ENCODE peak calls at places on chromosomes 16 and 17, in eight cellular contexts. One of them, this sample, is unnamed.

GRCh38 chr16:69311533-69312388 is 611 bp downstream of the VPS4A start:
- DNase-seq in A549: peak
- DNase-seq in body of pancreas: peak
- DNase-seq in psoas muscle: peak
- DNase-seq in heart right ventricle: no peak
- DNase-seq in tibial artery: peak
- DNase-seq in sigmoid colon: peak
- DNase-seq in A673: peak
- DNase-seq in this sample: peak

GRCh38 chr16:11762431-11762830 is 19.8 kb upstream of the TXNDC11 start:
- DNase-seq in A673: no peak
- DNase-seq in A549: no peak
- DNase-seq in heart right ventricle: no peak
- DNase-seq in tibial artery: no peak
- DNase-seq in sigmoid colon: no peak
- DNase-seq in body of pancreas: no peak
- DNase-seq in psoas muscle: no peak
- DNase-seq in this sample: no peak

GRCh38 chr17:1399366-1399678 is 700 bp downstream of the YWHAE start:
- DNase-seq in tibial artery: no peak
- DNase-seq in A549: no peak
- DNase-seq in A673: no peak
- DNase-seq in body of pancreas: no peak
- DNase-seq in sigmoid colon: no peak
- DNase-seq in heart right ventricle: no peak
- DNase-seq in psoas muscle: no peak
- DNase-seq in this sample: no peak

GRCh38 chr17:55343114-55343513 is 78.4 kb downstream of the HLF start:
- DNase-seq in heart right ventricle: no peak
- DNase-seq in body of pancreas: no peak
- DNase-seq in A673: no peak
- DNase-seq in psoas muscle: no peak
- DNase-seq in sigmoid colon: no peak
- DNase-seq in tibial artery: no peak
- DNase-seq in A549: no peak
- DNase-seq in this sample: no peak

GRCh38 chr17:77696151-77696719 is 262.3 kb upstream of the TNRC6C start:
- DNase-seq in tibial artery: peak
- DNase-seq in A673: no peak
- DNase-seq in heart right ventricle: no peak
- DNase-seq in psoas muscle: no peak
- DNase-seq in A549: no peak
- DNase-seq in body of pancreas: no peak
- DNase-seq in sigmoid colon: no peak
- DNase-seq in this sample: peak

GRCh38 chr16:55480228-55480655 is 1.2 kb downstream of the MMP2 start:
- DNase-seq in tibial artery: peak
- DNase-seq in A673: no peak
- DNase-seq in body of pancreas: peak
- DNase-seq in psoas muscle: peak
- DNase-seq in A549: no peak
- DNase-seq in sigmoid colon: peak
- DNase-seq in heart right ventricle: peak
- DNase-seq in this sample: peak

GRCh38 chr17:50471009-50471905 is 2.6 kb upstream of the CHAD start:
- DNase-seq in sigmoid colon: peak
- DNase-seq in psoas muscle: no peak
- DNase-seq in body of pancreas: no peak
- DNase-seq in heart right ventricle: no peak
- DNase-seq in A673: no peak
- DNase-seq in A549: no peak
- DNase-seq in tibial artery: no peak
- DNase-seq in this sample: no peak

GRCh38 chr16:66167564-66168291 is 198.8 kb upstream of the CDH5 start:
- DNase-seq in A673: peak
- DNase-seq in sigmoid colon: no peak
- DNase-seq in tibial artery: no peak
- DNase-seq in heart right ventricle: no peak
- DNase-seq in A549: no peak
- DNase-seq in psoas muscle: no peak
- DNase-seq in body of pancreas: no peak
- DNase-seq in this sample: peak

GRCh38 chr17:50129303-50129945 is 536 bp downstream of the SAMD14 start:
- DNase-seq in A549: peak
- DNase-seq in body of pancreas: no peak
- DNase-seq in A673: peak
- DNase-seq in sigmoid colon: no peak
- DNase-seq in tibial artery: peak
- DNase-seq in heart right ventricle: no peak
- DNase-seq in psoas muscle: no peak
- DNase-seq in this sample: no peak

GRCh38 chr16:27314161-27314723 is 468 bp downstream of the IL4R start:
- DNase-seq in tibial artery: peak
- DNase-seq in A549: peak
- DNase-seq in sigmoid colon: peak
- DNase-seq in A673: peak
- DNase-seq in psoas muscle: peak
- DNase-seq in body of pancreas: peak
- DNase-seq in heart right ventricle: peak
- DNase-seq in this sample: peak

GRCh38 chr16:17937003-17937402 is 399.5 kb downstream of the NPIPA8 start:
- DNase-seq in tibial artery: no peak
- DNase-seq in body of pancreas: no peak
- DNase-seq in A549: no peak
- DNase-seq in heart right ventricle: no peak
- DNase-seq in A673: no peak
- DNase-seq in sigmoid colon: no peak
- DNase-seq in psoas muscle: no peak
- DNase-seq in this sample: no peak

GRCh38 chr17:82283208-82283749 is 9.8 kb upstream of the CSNK1D start:
- DNase-seq in A673: peak
- DNase-seq in body of pancreas: no peak
- DNase-seq in psoas muscle: no peak
- DNase-seq in A549: peak
- DNase-seq in tibial artery: no peak
- DNase-seq in sigmoid colon: no peak
- DNase-seq in heart right ventricle: no peak
- DNase-seq in this sample: no peak

GRCh38 chr16:72400257-72401078 is 228.5 kb upstream of the PMFBP1 start:
- DNase-seq in heart right ventricle: peak
- DNase-seq in body of pancreas: peak
- DNase-seq in A549: peak
- DNase-seq in A673: peak
- DNase-seq in tibial artery: no peak
- DNase-seq in sigmoid colon: no peak
- DNase-seq in psoas muscle: no peak
- DNase-seq in this sample: no peak

GRCh38 chr17:69769050-69769449 is 306.0 kb upstream of the KCNJ16 start:
- DNase-seq in psoas muscle: no peak
- DNase-seq in A673: no peak
- DNase-seq in A549: no peak
- DNase-seq in body of pancreas: no peak
- DNase-seq in sigmoid colon: no peak
- DNase-seq in tibial artery: no peak
- DNase-seq in heart right ventricle: no peak
- DNase-seq in this sample: no peak

GRCh38 chr17:47078801-47079200 is 99.7 kb upstream of the RPRML start:
- DNase-seq in heart right ventricle: no peak
- DNase-seq in A549: no peak
- DNase-seq in psoas muscle: no peak
- DNase-seq in sigmoid colon: no peak
- DNase-seq in tibial artery: no peak
- DNase-seq in body of pancreas: no peak
- DNase-seq in A673: no peak
- DNase-seq in this sample: no peak

GRCh38 chr17:58121925-58122324 is 26.3 kb upstream of the OR4D1 start:
- DNase-seq in tibial artery: no peak
- DNase-seq in psoas muscle: no peak
- DNase-seq in A549: peak
- DNase-seq in sigmoid colon: no peak
- DNase-seq in body of pancreas: no peak
- DNase-seq in heart right ventricle: no peak
- DNase-seq in A673: peak
- DNase-seq in this sample: no peak

GRCh38 chr17:61352408-61352770 is 47.3 kb upstream of the TBX2 start:
- DNase-seq in body of pancreas: no peak
- DNase-seq in A673: no peak
- DNase-seq in A549: no peak
- DNase-seq in tibial artery: no peak
- DNase-seq in sigmoid colon: no peak
- DNase-seq in heart right ventricle: no peak
- DNase-seq in psoas muscle: no peak
- DNase-seq in this sample: no peak

GRCh38 chr17:66518677-66519076 is 216.3 kb downstream of the PRKCA start:
- DNase-seq in A673: no peak
- DNase-seq in psoas muscle: no peak
- DNase-seq in tibial artery: no peak
- DNase-seq in sigmoid colon: no peak
- DNase-seq in body of pancreas: no peak
- DNase-seq in A549: no peak
- DNase-seq in heart right ventricle: no peak
- DNase-seq in this sample: no peak

GRCh38 chr16:49635591-49636581 is 220.0 kb downstream of the ZNF423 start:
- DNase-seq in heart right ventricle: no peak
- DNase-seq in A549: no peak
- DNase-seq in sigmoid colon: no peak
- DNase-seq in tibial artery: peak
- DNase-seq in A673: no peak
- DNase-seq in psoas muscle: no peak
- DNase-seq in body of pancreas: no peak
- DNase-seq in this sample: peak

GRCh38 chr17:32719702-32720101 is 157.2 kb downstream of the MYO1D start:
- DNase-seq in tibial artery: no peak
- DNase-seq in heart right ventricle: no peak
- DNase-seq in body of pancreas: no peak
- DNase-seq in A673: no peak
- DNase-seq in A549: no peak
- DNase-seq in psoas muscle: no peak
- DNase-seq in sigmoid colon: no peak
- DNase-seq in this sample: no peak

GRCh38 chr17:72117748-72118587 is 2.9 kb upstream of the SOX9 start:
- DNase-seq in body of pancreas: peak
- DNase-seq in psoas muscle: no peak
- DNase-seq in A549: no peak
- DNase-seq in tibial artery: no peak
- DNase-seq in A673: no peak
- DNase-seq in sigmoid colon: no peak
- DNase-seq in heart right ventricle: no peak
- DNase-seq in this sample: no peak

GRCh38 chr17:62794666-62794971 is 13.5 kb downstream of the MARCHF10 start:
- DNase-seq in heart right ventricle: no peak
- DNase-seq in A549: no peak
- DNase-seq in sigmoid colon: no peak
- DNase-seq in body of pancreas: no peak
- DNase-seq in psoas muscle: no peak
- DNase-seq in A673: no peak
- DNase-seq in tibial artery: no peak
- DNase-seq in this sample: no peak
- TF ChIP-seq CTCF in heart right ventricle: no peak
- TF ChIP-seq CTCF in A549: no peak
- TF ChIP-seq CTCF in sigmoid colon: no peak
- TF ChIP-seq CTCF in body of pancreas: no peak
- TF ChIP-seq CTCF in psoas muscle: no peak
- TF ChIP-seq CTCF in A673: no peak
- TF ChIP-seq CTCF in tibial artery: no peak
- TF ChIP-seq CTCF in this sample: no peak

GRCh38 chr17:42407289-42407836 is 15.7 kb downstream of the CAVIN1 start:
- DNase-seq in tibial artery: peak
- DNase-seq in heart right ventricle: peak
- DNase-seq in A549: peak
- DNase-seq in psoas muscle: peak
- DNase-seq in sigmoid colon: peak
- DNase-seq in A673: peak
- DNase-seq in body of pancreas: peak
- DNase-seq in this sample: peak

GRCh38 chr17:42409467-42410351 is 13.3 kb downstream of the CAVIN1 start:
- DNase-seq in A549: peak
- DNase-seq in tibial artery: peak
- DNase-seq in sigmoid colon: peak
- DNase-seq in heart right ventricle: no peak
- DNase-seq in psoas muscle: peak
- DNase-seq in A673: no peak
- DNase-seq in body of pancreas: no peak
- DNase-seq in this sample: peak

GRCh38 chr17:42405963-42406495 is 17.0 kb downstream of the CAVIN1 start:
- DNase-seq in heart right ventricle: peak
- DNase-seq in psoas muscle: peak
- DNase-seq in A673: peak
- DNase-seq in sigmoid colon: peak
- DNase-seq in tibial artery: peak
- DNase-seq in body of pancreas: peak
- DNase-seq in A549: peak
- DNase-seq in this sample: peak

GRCh38 chr17:42406602-42407288 is 16.3 kb downstream of the CAVIN1 start:
- DNase-seq in tibial artery: no peak
- DNase-seq in psoas muscle: no peak
- DNase-seq in heart right ventricle: no peak
- DNase-seq in A673: no peak
- DNase-seq in sigmoid colon: no peak
- DNase-seq in A549: no peak
- DNase-seq in body of pancreas: no peak
- DNase-seq in this sample: no peak

DNA sequence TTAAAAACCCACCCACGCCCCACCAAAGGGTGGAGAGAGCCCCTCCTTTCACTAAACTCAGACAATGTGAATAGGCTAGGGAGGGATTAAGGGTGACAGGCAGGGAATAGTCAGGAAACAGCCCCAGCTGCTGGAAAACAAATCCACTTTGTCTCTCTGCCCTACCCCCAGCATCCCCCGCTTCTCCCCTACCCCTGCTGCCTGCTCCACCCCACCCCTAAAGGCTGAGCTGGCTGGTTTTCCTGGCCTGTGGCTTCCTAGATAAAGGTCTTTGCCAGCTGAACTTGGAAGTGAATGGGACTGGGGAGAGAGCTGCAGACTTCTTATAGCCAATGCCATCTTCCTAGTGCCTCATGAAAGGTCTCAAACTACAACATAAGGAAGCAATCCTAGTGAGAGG is 15.0 kb downstream of the CAVIN1 start:
- DNase-seq in A549: no peak
- DNase-seq in body of pancreas: no peak
- DNase-seq in A673: peak
- DNase-seq in heart right ventricle: peak
- DNase-seq in sigmoid colon: no peak
- DNase-seq in tibial artery: no peak
- DNase-seq in psoas muscle: no peak
- DNase-seq in this sample: no peak
- H3K4me3 ChIP-seq in A549: no peak
- H3K4me3 ChIP-seq in body of pancreas: no peak
- H3K4me3 ChIP-seq in A673: no peak
- H3K4me3 ChIP-seq in heart right ventricle: no peak
- H3K4me3 ChIP-seq in sigmoid colon: no peak
- H3K4me3 ChIP-seq in tibial artery: no peak
- H3K4me3 ChIP-seq in psoas muscle: peak
- H3K4me3 ChIP-seq in this sample: peak

GRCh38 chr17:40490289-40490853 is 11.1 kb downstream of the TNS4 start:
- DNase-seq in tibial artery: peak
- DNase-seq in heart right ventricle: peak
- DNase-seq in A673: no peak
- DNase-seq in body of pancreas: peak
- DNase-seq in psoas muscle: peak
- DNase-seq in A549: peak
- DNase-seq in sigmoid colon: peak
- DNase-seq in this sample: no peak
- H3K27ac ChIP-seq in tibial artery: no peak
- H3K27ac ChIP-seq in heart right ventricle: peak
- H3K27ac ChIP-seq in A673: no peak
- H3K27ac ChIP-seq in body of pancreas: peak
- H3K27ac ChIP-seq in psoas muscle: no peak
- H3K27ac ChIP-seq in A549: peak
- H3K27ac ChIP-seq in sigmoid colon: peak
- H3K27ac ChIP-seq in this sample: peak

GRCh38 chr17:44623070-44623725 is 33.1 kb upstream of the MEIOC start:
- DNase-seq in sigmoid colon: peak
- DNase-seq in A549: peak
- DNase-seq in A673: no peak
- DNase-seq in tibial artery: no peak
- DNase-seq in body of pancreas: no peak
- DNase-seq in psoas muscle: no peak
- DNase-seq in heart right ventricle: no peak
- DNase-seq in this sample: no peak
- TF ChIP-seq CTCF in sigmoid colon: no peak
- TF ChIP-seq CTCF in A549: peak
- TF ChIP-seq CTCF in A673: no peak
- TF ChIP-seq CTCF in tibial artery: no peak
- TF ChIP-seq CTCF in body of pancreas: no peak
- TF ChIP-seq CTCF in psoas muscle: no peak
- TF ChIP-seq CTCF in heart right ventricle: no peak
- TF ChIP-seq CTCF in this sample: no peak

This sample was measured in coronary artery.